ENCODE peak calls at places on chromosomes 4 and X, in four cellular contexts. R is MCF 10A; A is stimulated activated CD8-positive, alpha-beta memory T cell treated with anti-CD3 and anti-CD28 coated beads, Interleukin-12 subunit alpha, Interleukin-12 subunit beta, amount 100 ng/mL, for 4 hours; S is fibroblast of lung. T is an unnamed sample.

GRCh38 chrX:134931550-134931949 is 59.2 kb upstream of the SMIM10 start:
- DNase-seq in R (no peak), A (no peak), S (no peak), T (no peak)

GRCh38 chr4:36255575-36255974 is 11.3 kb upstream of the ARAP2 start:
- DNase-seq in R (no peak), A (peak), S (no peak), T (no peak)

GRCh38 chr4:37425857-37426256 is 181.3 kb downstream of the NWD2 start:
- DNase-seq in R (no peak), A (no peak), S (no peak), T (no peak)

GRCh38 chr4:85707591-85707990 is 232.6 kb downstream of the ARHGAP24 start:
- DNase-seq in R (peak), A (no peak), S (no peak), T (no peak)

GRCh38 chrX:3711331-3711917 is 2.0 kb downstream of the PRKX start:
- DNase-seq in R (no peak), A (peak), S (no peak), T (no peak)

GRCh38 chr4:78481180-78481579 is 70.4 kb upstream of the ANXA3 start:
- DNase-seq in R (peak), A (no peak), S (peak), T (peak)

GRCh38 chr4:24551492-24552330 is 32.6 kb downstream of the DHX15 start:
- DNase-seq in R (no peak), A (no peak), S (peak), T (peak)

GRCh38 chr4:115537387-115537786 is 424.0 kb upstream of the NDST4 start:
- DNase-seq in R (peak), A (no peak), S (peak), T (peak)

GRCh38 chr4:88211473-88212252 is 53.2 kb upstream of the ABCG2 start:
- DNase-seq in R (peak), A (no peak), S (peak), T (peak)

GRCh38 chr4:61204353-61204752 is 4.2 kb downstream of the ADGRL3 start:
- DNase-seq in R (peak), A (no peak), S (no peak), T (peak)

GRCh38 chr4:72701987-72702819 is 133.2 kb upstream of the ADAMTS3 start:
- DNase-seq in R (peak), A (no peak), S (peak), T (peak)

GRCh38 chr4:138576684-138577083 is 334.5 kb upstream of the SLC7A11 start:
- DNase-seq in R (peak), A (no peak), S (peak), T (peak)

GRCh38 chr4:150789864-150790263 is 207.9 kb downstream of the MAB21L2 start:
- DNase-seq in R (no peak), A (no peak), S (no peak), T (no peak)

GRCh38 chr4:164918956-164919355 is 42.0 kb downstream of the APELA start:
- DNase-seq in R (no peak), A (no peak), S (no peak), T (no peak)

GRCh38 chrX:131725001-131725654 is 181.3 kb downstream of the OR13H1 start:
- DNase-seq in R (no peak), A (no peak), S (no peak), T (no peak)

GRCh38 chr4:76504613-76505465 is 69.8 kb downstream of the SHROOM3 start:
- DNase-seq in R (peak), A (no peak), S (peak), T (peak)

GRCh38 chr4:144732584-144733130 is 86.7 kb downstream of the HHIP start:
- DNase-seq in R (peak), A (no peak), S (no peak), T (peak)

GRCh38 chr4:38967260-38968095 is 64.7 kb downstream of the TMEM156 start:
- DNase-seq in R (peak), A (no peak), S (peak), T (peak)

GRCh38 chrX:126551725-126552312 is 795 bp downstream of the DCAF12L1 start:
- DNase-seq in R (no peak), A (no peak), S (no peak), T (no peak)